ENCODE peak calls at places on chromosomes 2 and 18, in five cellular contexts. O is fibroblast of lung, Z is colonic mucosa, Q is GM12878, E is NT2/D1. T is an unnamed sample.

GRCh38 chr2:137123241-137123640 is 357.9 kb downstream of the THSD7B start:
- DNase-seq in E (no peak), Q (no peak), Z (no peak), O (peak), T (no peak)

GRCh38 chr2:12896283-12897014 is 179.7 kb downstream of the TRIB2 start:
- DNase-seq in E (no peak), Q (no peak), O (no peak), Z (no peak), T (no peak)

GRCh38 chr18:47970664-47971523 is 40.4 kb upstream of the SMAD2 start:
- DNase-seq in Z (no peak), O (no peak), E (no peak), Q (no peak), T (peak)

GRCh38 chr2:141329949-141330348 is 800.9 kb downstream of the LRP1B start:
- DNase-seq in O (peak), Z (no peak), Q (no peak), E (no peak), T (no peak)

GRCh38 chr18:70559446-70559845 is 270.6 kb downstream of the SOCS6 start:
- DNase-seq in Q (no peak), Z (no peak), O (no peak), E (no peak), T (no peak)

GRCh38 chr2:9800975-9801723 is 42.1 kb upstream of the TAF1B start:
- DNase-seq in O (peak), Z (no peak), Q (no peak), E (no peak), T (peak)

GRCh38 chr2:135299656-135300244 is 231.3 kb downstream of the ZRANB3 start:
- DNase-seq in Z (no peak), E (no peak), O (peak), Q (peak), T (no peak)

GRCh38 chr18:77068321-77068841 is 64.2 kb downstream of the MBP start:
- DNase-seq in Z (no peak), Q (peak), O (peak), E (no peak), T (no peak)

GRCh38 chr2:47155091-47155876 is at the start of gene STPG4:
- DNase-seq in E (no peak), Q (no peak), O (no peak), Z (no peak), T (no peak)

GRCh38 chr2:145006957-145007672 is 487.2 kb upstream of the ZEB2 start:
- DNase-seq in Q (no peak), O (peak), Z (no peak), E (no peak), T (peak)

GRCh38 chr2:150011336-150011735 is 423.8 kb upstream of the MMADHC start:
- DNase-seq in E (no peak), Z (no peak), O (peak), Q (no peak), T (no peak)

GRCh38 chr2:49080681-49081080 is 73.6 kb downstream of the FSHR start:
- DNase-seq in E (peak), Z (no peak), O (no peak), Q (no peak), T (no peak)
- H3K9ac ChIP-seq in E (no peak), Z (no peak), O (no peak), Q (no peak), T (no peak)

DNA sequence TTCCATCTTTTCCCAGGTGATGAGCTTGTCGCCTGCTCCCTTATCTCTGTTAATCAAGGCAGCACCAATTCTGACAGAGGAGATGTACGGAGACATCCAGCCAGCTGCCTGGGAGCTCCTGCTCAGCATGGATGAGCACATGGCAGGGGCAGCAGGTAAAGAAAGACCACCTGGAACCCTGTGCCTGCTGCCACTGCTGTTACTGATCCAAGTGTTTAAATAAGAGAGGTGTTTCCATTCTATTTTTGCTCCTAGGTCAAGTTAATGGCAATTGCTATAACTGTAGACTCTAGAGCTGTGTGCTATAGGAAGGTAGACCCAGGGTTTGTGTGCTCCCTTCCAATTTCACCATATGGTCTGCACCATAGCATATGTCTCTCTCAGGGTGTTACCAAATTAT is 88.7 kb upstream of the RPE start:
- DNase-seq in E (no peak), Q (no peak), O (no peak), Z (no peak), T (no peak)
- H3K9ac ChIP-seq in E (no peak), Q (no peak), O (no peak), Z (no peak), T (no peak)

DNA sequence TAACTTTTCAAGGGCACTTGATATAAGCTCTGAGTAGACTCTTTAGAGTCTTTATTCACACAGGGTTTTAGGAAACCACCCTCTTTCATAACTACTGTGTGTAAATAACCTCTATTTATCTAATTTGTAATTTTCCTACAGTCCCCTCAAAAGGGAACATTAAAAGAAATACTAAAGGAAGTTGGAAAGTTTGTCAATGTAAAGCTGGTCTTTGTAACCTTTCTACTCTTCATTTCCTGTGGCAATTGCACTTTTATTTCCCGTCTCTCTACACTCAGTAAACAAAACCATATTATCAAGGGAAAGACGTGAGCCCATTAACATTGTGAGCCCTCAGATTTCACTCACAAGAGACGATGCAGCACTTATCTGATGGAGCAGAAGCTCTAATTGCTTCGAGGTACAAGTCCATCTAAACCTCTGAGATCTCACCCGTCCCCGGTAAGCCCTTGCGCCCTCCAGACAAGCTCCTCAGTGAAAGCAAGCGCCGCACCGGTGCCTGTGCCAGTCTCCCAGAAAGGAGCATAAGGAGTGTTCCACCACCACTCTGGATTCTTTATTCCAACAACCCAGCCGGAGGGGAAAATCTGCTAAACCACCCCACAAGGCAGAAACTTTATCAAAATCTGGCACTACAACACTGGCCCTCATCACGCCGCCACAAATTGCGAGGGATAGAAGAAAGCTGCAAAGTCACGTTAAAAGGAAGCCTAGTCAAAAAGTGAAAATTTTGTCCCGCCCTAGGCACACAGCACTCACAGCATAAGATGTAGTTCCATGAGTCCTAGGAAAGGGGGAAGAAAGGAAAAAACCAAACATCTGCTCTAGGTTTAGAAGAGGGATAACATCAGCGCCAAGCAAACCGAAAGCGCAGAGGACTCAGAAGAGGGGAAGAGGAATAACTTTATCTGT is 906 bp upstream of the HOXD1 start:
- DNase-seq in O (no peak), Q (no peak), Z (peak), E (no peak), T (no peak)
- H3K9ac ChIP-seq in O (no peak), Q (no peak), Z (peak), E (peak), T (no peak)

GRCh38 chr2:238239872-238240760 is at the start of gene HES6:
- DNase-seq in Q (no peak), O (peak), Z (peak), E (peak), T (peak)

GRCh38 chr2:238240761-238241711 is 1.2 kb upstream of the HES6 start:
- DNase-seq in Q (no peak), O (peak), E (peak), Z (peak), T (peak)

GRCh38 chr2:238238311-238238765 is 1.5 kb downstream of the HES6 start:
- DNase-seq in Z (no peak), Q (no peak), E (no peak), O (no peak), T (no peak)

GRCh38 chr2:238238766-238239551 is 879 bp downstream of the HES6 start:
- DNase-seq in E (no peak), Q (no peak), O (peak), Z (no peak), T (no peak)

DNA sequence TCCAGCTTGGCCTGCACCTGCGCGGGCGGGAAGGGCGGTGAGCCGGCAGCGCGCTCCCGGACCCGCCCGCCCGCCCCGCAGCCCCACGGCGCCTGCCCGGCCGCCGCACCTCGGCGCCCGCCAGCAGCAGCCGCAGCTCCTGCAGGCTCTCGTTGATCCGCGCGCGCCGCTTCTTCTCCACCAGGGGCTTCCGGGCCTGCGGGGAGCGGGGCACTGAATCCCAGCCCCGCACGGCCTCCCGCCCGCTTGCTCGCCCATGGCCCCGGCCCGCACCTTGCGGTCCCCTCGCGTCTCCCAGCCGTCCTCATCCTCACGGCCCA is 326 bp downstream of the HES6 start:
- DNase-seq in Q (no peak), Z (no peak), O (peak), E (no peak), T (no peak)
- H3K9ac ChIP-seq in Q (no peak), Z (no peak), O (peak), E (peak), T (no peak)

DNA sequence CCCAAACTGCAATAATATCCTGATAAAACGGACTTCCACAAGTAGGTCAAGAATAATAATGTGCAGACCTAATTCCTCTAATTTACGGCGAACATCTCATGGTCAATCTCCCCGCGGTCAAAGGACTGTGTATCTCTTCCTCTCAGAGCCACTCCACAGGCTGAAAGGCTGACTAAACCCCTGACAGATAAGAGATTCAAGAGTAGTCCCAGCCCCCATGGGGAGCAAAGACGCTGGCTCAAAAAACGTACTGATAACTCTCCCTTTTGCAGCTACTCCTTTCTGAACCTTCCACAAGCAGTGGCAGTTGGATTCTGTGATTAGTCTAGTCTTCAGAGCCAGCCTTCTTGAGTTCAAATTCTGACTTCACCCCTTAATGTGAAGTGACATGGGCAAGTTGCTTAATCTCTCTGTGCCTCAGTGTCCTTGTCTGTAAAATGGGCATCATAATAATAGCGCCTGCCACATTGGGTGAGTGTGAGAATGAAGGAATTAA is 19.7 kb upstream of the IL18R1 start:
- DNase-seq in Q (no peak), Z (no peak), E (no peak), O (no peak), T (no peak)
- H3K9ac ChIP-seq in Q (no peak), Z (no peak), E (no peak), O (no peak), T (no peak)

GRCh38 chr18:79402209-79402576 is 6.5 kb downstream of the NFATC1 start:
- DNase-seq in E (no peak), Q (no peak), Z (no peak), O (no peak), T (no peak)
- H3K9ac ChIP-seq in E (no peak), Q (no peak), Z (no peak), O (no peak), T (no peak)

GRCh38 chr2:67566292-67566691 is 169.2 kb downstream of the ETAA1 start:
- DNase-seq in E (no peak), Z (no peak), O (peak), Q (no peak), T (peak)
- H3K9ac ChIP-seq in E (no peak), Z (no peak), O (no peak), Q (no peak), T (no peak)

T was measured in trophoblast cell.